ENCODE peak calls at places on chromosomes 3 and 15, in ten cellular contexts. X is esophagus muscularis mucosa, W is prostate gland, J is heart left ventricle, Q is cardiac fibroblast, G is HFFc6, N is IMR-90, O is HL-60, A is Panc1, C is hepatocyte. R is an unnamed sample.

GRCh38 chr15:58201536-58201935 is 63.4 kb downstream of the AQP9 start:
- DNase-seq in X (no peak), W (no peak), G (peak; percentile 26), N (peak; percentile 45), A (no peak), O (no peak), C (no peak), J (no peak), Q (peak; percentile 73), R (no peak)

GRCh38 chr3:177105623-177106022 is 91.7 kb downstream of the TBL1XR1 start:
- DNase-seq in Q (no peak), C (no peak), A (no peak), J (no peak), N (no peak), O (no peak), X (no peak), G (no peak), W (no peak), R (no peak)

GRCh38 chr3:55629432-55629831 is 142.3 kb upstream of the WNT5A start:
- DNase-seq in X (no peak), O (no peak), W (peak; percentile 57), Q (peak; percentile 9), J (no peak), C (peak; percentile 53), N (peak; percentile 31), A (no peak), G (no peak), R (no peak)

GRCh38 chr3:81279481-81280273 is 481.8 kb downstream of the GBE1 start:
- DNase-seq in W (no peak), A (no peak), J (no peak), X (no peak), Q (peak; percentile 7), C (no peak), G (peak; percentile 13), N (no peak), O (no peak), R (no peak)

GRCh38 chr15:69979783-69980182 is 117.9 kb downstream of the TLE3 start:
- DNase-seq in N (no peak), J (no peak), X (no peak), A (no peak), O (no peak), Q (no peak), W (no peak), G (no peak), C (no peak), R (no peak)

GRCh38 chr3:58260733-58261132 is 23.1 kb downstream of the ABHD6 start:
- DNase-seq in X (no peak), C (no peak), G (peak; percentile 49), J (no peak), O (no peak), W (no peak), A (peak; percentile 10), Q (no peak), N (peak; percentile 64), R (no peak)

GRCh38 chr3:42690766-42691680 is 5.7 kb downstream of the KLHL40 start:
- DNase-seq in O (no peak), Q (no peak), W (no peak), C (no peak), G (no peak), J (no peak), N (no peak), X (no peak), A (no peak), R (no peak)

GRCh38 chr15:50116477-50116876 is 2.6 kb downstream of the ATP8B4 start:
- DNase-seq in J (no peak), Q (peak; percentile 14), X (no peak), W (no peak), O (no peak), C (no peak), A (no peak), N (peak; percentile 19), G (peak; percentile 33), R (peak; percentile 28)

GRCh38 chr3:43001094-43001553 is 22.0 kb downstream of the GASK1A start:
- DNase-seq in G (peak; percentile 81), C (peak; percentile 76), X (peak; percentile 98), N (peak; percentile 85), W (peak; percentile 65), A (no peak), O (no peak), J (peak; percentile 79), Q (peak; percentile 99), R (no peak)

GRCh38 chr3:126132751-126133511 is 47.5 kb downstream of the ALDH1L1 start:
- DNase-seq in G (no peak), J (peak; percentile 22), A (no peak), X (peak; percentile 79), Q (peak; percentile 22), O (no peak), C (no peak), N (peak; percentile 12), W (no peak), R (no peak)
- TF ChIP-seq CTCF in G (no peak), J (no peak), A (peak; percentile 82), X (no peak), Q (peak; percentile 54), O (no peak), C (peak; percentile 42), N (peak; percentile 40), W (no peak), R (no peak)

GRCh38 chr3:163541629-163542028 is 1536.7 kb downstream of the SI start:
- DNase-seq in C (no peak), W (no peak), Q (no peak), G (no peak), O (no peak), X (no peak), J (no peak), A (no peak), N (no peak), R (no peak)
- TF ChIP-seq CTCF in C (no peak), W (no peak), Q (no peak), G (no peak), O (no peak), X (no peak), J (no peak), A (no peak), N (no peak), R (no peak)

GRCh38 chr3:128482175-128482856 is 10.7 kb downstream of the GATA2 start:
- DNase-seq in O (no peak), C (no peak), N (peak; percentile 68), J (peak; percentile 47), G (no peak), A (no peak), W (no peak), X (no peak), Q (no peak), R (no peak)
- TF ChIP-seq CTCF in O (no peak), C (no peak), N (no peak), J (no peak), G (no peak), A (no peak), W (no peak), X (no peak), Q (no peak), R (no peak)

GRCh38 chr3:167735233-167736107 is at the start of gene SERPINI1:
- DNase-seq in N (peak; percentile 89), W (peak; percentile 92), G (peak; percentile 88), O (peak; percentile 74), C (peak; percentile 96), Q (peak; percentile 93), J (peak; percentile 89), X (peak; percentile 94), A (peak; percentile 67), R (peak; percentile 93)
- TF ChIP-seq CTCF in N (no peak), W (no peak), G (no peak), O (no peak), C (no peak), Q (no peak), J (no peak), X (no peak), A (no peak), R (peak; percentile 17)

GRCh38 chr15:59644757-59645156 is 12.6 kb downstream of the GTF2A2 start:
- DNase-seq in Q (no peak), J (no peak), N (peak; percentile 52), G (no peak), W (no peak), X (no peak), A (no peak), O (no peak), C (no peak), R (no peak)

GRCh38 chr15:59647085-59647484 is 10.2 kb downstream of the GTF2A2 start:
- DNase-seq in O (no peak), C (no peak), W (no peak), X (no peak), J (no peak), A (no peak), Q (no peak), N (no peak), G (no peak), R (no peak)

GRCh38 chr15:59646271-59646670 is 11.0 kb downstream of the GTF2A2 start:
- DNase-seq in G (no peak), X (no peak), A (no peak), C (no peak), O (no peak), J (no peak), W (no peak), Q (no peak), N (no peak), R (no peak)

DNA sequence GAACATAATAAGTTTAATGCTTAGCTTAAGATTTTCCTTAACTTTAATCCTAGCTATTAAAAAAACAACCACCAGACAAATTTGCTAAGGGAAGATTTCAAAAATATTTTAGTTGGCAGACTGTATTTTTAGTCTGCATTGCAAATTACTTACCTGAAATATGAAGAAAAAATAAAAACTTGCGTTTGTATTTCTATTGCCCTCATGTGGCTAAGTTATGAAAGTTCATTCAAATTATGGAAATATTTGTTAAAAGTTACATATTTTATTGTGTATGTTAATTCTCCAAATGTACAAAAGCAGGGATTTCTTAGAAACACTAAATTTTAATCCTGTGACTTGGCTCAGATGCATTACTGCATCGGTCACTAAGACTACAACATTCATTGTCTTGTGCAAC is 15.0 kb downstream of the GTF2A2 start:
- DNase-seq in X (no peak), G (no peak), Q (peak; percentile 5), A (no peak), C (no peak), W (no peak), J (no peak), N (no peak), O (no peak), R (no peak)
- TF ChIP-seq CTCF in X (no peak), G (peak; percentile 70), Q (peak; percentile 26), A (no peak), C (peak; percentile 26), W (no peak), J (no peak), N (no peak), O (no peak), R (no peak)

DNA sequence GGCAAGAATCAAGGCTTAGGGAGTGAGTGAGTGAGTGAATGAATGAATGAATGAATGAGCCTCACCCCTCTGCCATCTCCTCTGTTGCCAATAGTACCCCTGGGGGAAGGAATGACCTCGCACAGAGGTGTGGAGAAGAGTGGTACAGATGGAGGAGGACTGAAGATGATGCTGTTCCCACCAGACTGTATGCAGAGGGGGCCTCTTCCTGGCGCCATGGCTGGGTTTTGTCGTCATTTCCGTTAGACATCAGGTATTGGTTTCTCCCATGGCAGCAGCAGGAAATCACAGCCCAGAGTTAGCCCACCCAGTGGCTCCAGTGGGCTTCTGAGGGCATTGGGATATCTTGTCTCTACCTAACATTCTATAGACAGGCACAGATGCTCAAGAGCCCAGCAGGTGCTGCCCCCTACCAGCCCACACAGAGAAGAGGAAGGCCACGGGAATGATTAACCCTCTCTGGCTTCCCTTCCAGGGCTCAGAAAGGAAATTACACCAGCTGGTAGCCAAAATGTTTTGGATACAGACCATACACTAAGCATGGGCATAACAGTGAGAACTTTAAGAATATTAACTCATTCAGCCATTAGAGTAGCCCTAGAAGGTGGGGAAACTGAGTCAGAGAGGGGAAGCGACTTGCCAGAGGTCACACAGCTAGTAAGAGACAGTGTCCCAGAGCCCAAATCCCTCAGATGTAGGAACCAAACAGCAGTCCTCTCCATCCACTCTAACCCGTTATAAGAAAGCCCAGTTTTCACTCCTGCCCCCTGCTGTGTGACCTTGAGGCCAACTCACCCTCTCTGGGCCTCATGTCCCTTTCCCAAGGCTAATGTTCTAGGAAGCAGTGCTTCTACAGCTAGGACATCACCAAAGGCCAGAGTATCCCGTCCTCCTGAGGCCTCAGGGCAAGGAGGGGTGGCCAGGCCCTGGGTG is 109.6 kb upstream of the SLC6A11 start:
- DNase-seq in W (no peak), O (no peak), J (no peak), N (no peak), X (no peak), A (no peak), Q (no peak), G (no peak), C (no peak), R (no peak)
- TF ChIP-seq CTCF in W (no peak), O (no peak), J (no peak), N (no peak), X (no peak), A (peak; percentile 16), Q (no peak), G (no peak), C (no peak), R (no peak)